ENCODE peak calls at places on chromosomes 7 and 10, in ten cellular contexts. I is H1, Q is adrenal gland, D is sigmoid colon, O is prostate gland, F is lower leg skin, U is ovary, A is tibial nerve, R is heart left ventricle, P is right lobe of liver. T is an unnamed sample.

GRCh38 chr10:14547826-14548225 is 217.1 kb upstream of the FRMD4A start:
- DNase-seq in P (no peak), I (no peak), R (no peak), O (no peak), D (no peak), A (no peak), Q (no peak), F (no peak), U (no peak), T (no peak)

GRCh38 chr10:28684986-28685580 is 7.8 kb downstream of the BAMBI start:
- DNase-seq in I (no peak), P (no peak), D (no peak), A (no peak), F (no peak), R (no peak), Q (no peak), U (no peak), O (no peak), T (no peak)

GRCh38 chr10:124539935-124540641 is 78.5 kb downstream of the LHPP start:
- DNase-seq in A (peak), O (peak), R (peak), Q (peak), U (peak), I (peak), D (peak), P (peak), F (no peak), T (peak)

GRCh38 chr10:1183033-1183396 is 126.8 kb downstream of the WDR37 start:
- DNase-seq in F (no peak), U (no peak), A (no peak), O (no peak), R (no peak), D (peak), Q (no peak), I (no peak), P (peak), T (no peak)

GRCh38 chr7:151008143-151008510 is 16.2 kb downstream of the ATG9B start:
- DNase-seq in U (no peak), A (no peak), Q (no peak), F (no peak), I (no peak), R (peak), D (no peak), P (no peak), O (no peak), T (no peak)

GRCh38 chr7:143288836-143289235 is 685 bp downstream of the CASP2 start:
- DNase-seq in I (no peak), A (no peak), P (no peak), R (no peak), D (no peak), Q (no peak), O (no peak), U (no peak), F (no peak), T (peak)

GRCh38 chr10:133235891-133236321 is 1.7 kb upstream of the VENTX start:
- DNase-seq in D (no peak), O (no peak), U (no peak), P (no peak), R (no peak), A (no peak), Q (no peak), I (no peak), F (no peak), T (no peak)

GRCh38 chr7:151205749-151206148 is 4.5 kb downstream of the H2BK1 start:
- DNase-seq in O (no peak), A (no peak), I (no peak), D (no peak), U (no peak), P (no peak), Q (no peak), F (no peak), R (no peak), T (no peak)

GRCh38 chr10:113457408-113457807 is 95.4 kb upstream of the HABP2 start:
- DNase-seq in F (no peak), U (no peak), I (no peak), A (no peak), O (no peak), Q (no peak), P (no peak), D (no peak), R (no peak), T (no peak)

GRCh38 chr7:139777948-139778841 is at the start of gene HIPK2:
- DNase-seq in F (no peak), U (peak), A (peak), O (peak), I (no peak), R (peak), D (peak), P (peak), Q (peak), T (peak)

GRCh38 chr10:110893559-110894179 is 21.9 kb downstream of the PDCD4 start:
- DNase-seq in F (no peak), O (no peak), D (no peak), I (no peak), P (no peak), Q (no peak), U (no peak), R (no peak), A (no peak), T (no peak)

GRCh38 chr7:116185450-116185849 is 24.9 kb upstream of the TES start:
- DNase-seq in P (peak), R (no peak), I (no peak), U (no peak), O (no peak), D (no peak), Q (no peak), F (no peak), A (no peak), T (no peak)

DNA sequence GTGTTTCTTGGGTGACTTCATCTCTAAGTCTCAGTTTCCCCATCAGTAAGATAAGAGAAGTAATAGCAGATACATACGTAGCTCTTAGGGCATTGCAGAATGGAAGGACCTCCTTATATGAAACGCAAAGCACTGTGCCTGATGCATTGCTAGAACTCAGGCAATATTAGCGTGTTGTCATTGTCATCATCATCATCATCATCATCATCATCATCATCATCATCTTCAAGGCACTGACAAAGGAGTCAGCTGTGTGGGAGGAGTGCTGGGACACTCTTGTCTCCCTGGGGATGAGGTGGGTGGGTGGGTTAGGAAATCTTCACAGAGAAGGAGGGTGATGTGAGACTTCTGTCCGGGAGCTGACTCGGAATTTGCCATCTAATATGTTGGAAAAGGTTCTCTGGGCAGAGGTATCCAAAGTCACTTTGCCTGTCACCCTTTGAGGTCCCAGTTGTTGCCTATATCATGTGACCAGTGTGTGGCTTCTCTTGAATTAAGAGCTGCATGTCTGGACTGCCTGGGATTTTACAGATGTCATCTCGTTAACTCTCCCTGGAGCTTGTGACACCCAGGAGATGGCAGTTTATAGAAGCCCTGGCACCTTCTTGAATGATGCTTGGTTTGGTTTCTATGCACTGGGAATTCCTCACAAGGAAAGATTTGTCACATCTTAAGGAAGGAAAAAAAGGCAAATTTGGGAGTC is 7.0 kb downstream of the HTRA1 start:
- DNase-seq in Q (no peak), P (no peak), F (no peak), O (no peak), A (no peak), U (no peak), R (no peak), D (no peak), I (no peak), T (no peak)
- TF ChIP-seq POLR2A in Q (no peak), P (no peak), F (no peak), O (no peak), A (no peak), U (no peak), R (no peak), D (no peak), I (no peak), T (no peak)

GRCh38 chr7:70694909-70695803 is 436.8 kb upstream of the GALNT17 start:
- DNase-seq in I (no peak), F (no peak), Q (peak), P (peak), O (peak), U (peak), A (no peak), D (no peak), R (peak), T (no peak)

GRCh38 chr7:70695804-70696104 is 436.2 kb upstream of the GALNT17 start:
- DNase-seq in F (no peak), Q (no peak), A (no peak), R (no peak), I (no peak), U (no peak), D (no peak), O (no peak), P (no peak), T (no peak)

GRCh38 chr7:70694357-70694908 is 437.5 kb upstream of the GALNT17 start:
- DNase-seq in I (no peak), D (no peak), Q (peak), R (peak), U (peak), P (peak), A (no peak), O (peak), F (no peak), T (no peak)

GRCh38 chr7:70693300-70693689 is 438.6 kb upstream of the GALNT17 start:
- DNase-seq in A (no peak), O (no peak), Q (no peak), P (peak), U (peak), F (no peak), D (no peak), I (no peak), R (no peak), T (peak)

DNA sequence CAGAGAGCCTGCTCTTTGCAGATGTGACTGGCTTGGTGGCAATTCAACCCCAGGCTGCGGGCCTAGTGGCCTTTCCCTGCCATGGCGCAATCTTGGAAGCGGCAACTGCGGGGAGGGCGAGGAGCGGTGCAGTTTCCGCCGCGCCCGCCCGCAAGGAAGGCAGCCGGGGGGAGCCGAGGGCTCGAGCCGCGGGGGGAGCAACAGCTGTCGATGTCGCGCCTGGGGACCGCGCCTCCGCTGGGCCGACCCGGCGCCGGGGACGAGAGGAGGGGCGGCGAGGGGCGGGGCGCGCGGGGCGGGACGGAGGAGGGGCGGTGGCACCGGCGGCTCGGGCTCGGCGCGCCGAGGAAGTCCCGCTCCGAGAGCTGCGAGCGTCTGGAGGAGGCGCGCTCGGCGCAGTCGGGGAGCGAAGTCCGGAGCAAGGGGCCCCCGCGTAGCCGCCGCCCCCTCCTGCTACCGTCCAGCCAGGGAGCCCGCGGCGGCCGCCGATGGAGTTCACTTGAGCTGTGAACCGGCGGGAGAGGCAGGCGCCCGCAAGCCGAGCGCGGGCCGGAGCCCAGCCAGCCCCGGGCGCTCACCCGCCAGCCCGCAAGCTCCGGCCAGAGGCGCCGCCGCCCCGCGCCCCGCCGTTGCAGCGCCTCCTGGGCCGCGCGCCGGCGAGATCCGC is 438.1 kb upstream of the GALNT17 start:
- DNase-seq in P (peak), R (peak), U (peak), Q (peak), F (peak), I (no peak), D (peak), O (peak), A (peak), T (peak)
- TF ChIP-seq POLR2A in P (peak), R (peak), U (no peak), Q (peak), F (no peak), I (peak), D (no peak), O (peak), A (peak), T (peak)

DNA sequence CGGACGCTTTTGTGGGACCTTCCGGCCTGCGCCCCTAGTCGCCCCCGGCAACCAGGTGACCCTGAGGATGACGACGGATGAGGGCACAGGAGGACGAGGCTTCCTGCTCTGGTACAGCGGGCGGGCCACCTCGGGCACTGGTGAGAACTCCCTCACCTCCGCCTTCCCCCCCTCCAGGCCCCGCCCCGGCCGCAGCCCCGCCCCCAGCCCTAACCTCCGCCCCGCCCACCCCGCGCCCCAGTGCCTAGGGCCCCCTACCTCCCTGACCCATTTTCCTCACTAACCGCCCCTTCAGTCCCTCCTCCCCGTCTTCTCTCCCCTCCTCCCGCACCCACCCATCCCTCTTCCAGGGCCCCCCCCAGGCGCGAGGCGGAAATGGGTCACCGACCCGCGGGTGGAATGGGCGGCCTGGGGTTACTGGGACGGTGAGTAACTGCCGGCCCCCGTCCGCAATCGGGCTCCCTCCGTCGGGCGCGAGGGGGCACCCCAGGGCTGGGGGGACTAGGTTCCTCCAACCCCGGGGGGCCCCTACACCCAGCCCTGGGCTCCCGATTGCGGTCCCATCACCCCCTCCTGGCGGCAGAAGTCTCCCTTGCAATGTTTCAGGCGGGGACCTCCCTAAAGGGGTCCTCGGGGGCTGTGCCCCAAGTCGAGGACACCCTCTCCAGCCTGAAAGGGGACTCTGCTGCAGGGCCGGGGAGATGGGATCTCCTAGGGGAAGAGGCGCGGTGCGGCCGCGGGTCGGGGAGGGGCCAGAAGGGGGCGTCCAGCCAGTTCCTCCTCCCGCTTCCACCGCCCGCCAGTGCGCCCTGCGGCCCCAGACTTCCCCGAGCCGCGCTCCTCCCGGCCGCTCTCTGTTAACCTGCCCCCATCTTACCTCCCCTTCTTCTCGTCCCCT is 2.2 kb downstream of the PCOLCE start:
- DNase-seq in O (peak), U (peak), Q (peak), D (peak), P (peak), A (peak), F (peak), R (peak), I (no peak), T (peak)
- TF ChIP-seq POLR2A in O (peak), U (peak), Q (peak), D (no peak), P (peak), A (peak), F (no peak), R (peak), I (no peak), T (peak)

DNA sequence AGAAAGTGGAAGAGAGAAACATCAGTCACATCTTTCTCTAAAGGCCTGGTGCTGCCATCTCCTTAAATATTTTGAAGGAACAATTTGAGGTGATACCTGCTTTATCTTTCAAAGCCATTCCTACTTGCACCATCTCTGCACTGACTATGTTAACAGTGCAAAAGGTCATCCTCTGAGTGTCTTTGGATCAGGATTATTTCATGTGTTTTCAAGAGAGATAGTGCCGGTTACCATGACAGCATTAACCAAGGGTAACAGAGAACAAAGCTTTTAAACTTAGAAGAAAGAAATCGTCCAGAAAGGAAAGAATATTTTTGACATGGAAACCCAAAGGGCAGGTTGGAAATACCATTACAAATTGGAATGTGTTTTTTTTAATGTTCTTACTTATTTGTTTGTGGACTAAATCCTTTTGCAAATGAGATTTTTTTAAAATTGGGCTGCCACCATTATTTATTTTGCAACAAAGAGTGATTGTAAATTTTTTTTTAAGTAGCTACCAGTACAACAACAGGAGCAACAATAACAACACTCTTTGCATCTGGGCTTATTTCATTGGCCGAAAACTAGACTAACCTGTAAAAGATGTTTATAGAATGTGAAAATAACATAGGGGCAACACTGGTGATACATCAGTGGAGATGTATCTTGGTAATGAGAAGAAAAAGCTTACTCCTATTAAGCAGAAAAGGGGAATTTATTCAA is 234.2 kb downstream of the CREB5 start:
- DNase-seq in F (no peak), O (no peak), D (no peak), Q (no peak), I (no peak), U (no peak), R (no peak), P (no peak), A (no peak), T (no peak)
- TF ChIP-seq POLR2A in F (no peak), O (no peak), D (no peak), Q (no peak), I (no peak), U (no peak), R (no peak), P (no peak), A (no peak), T (no peak)

T was measured in H54.